ENCODE peak calls at places on chromosomes 3 and 15, in four cellular contexts. P is GM23338; A is HepG2; Y is CD4-positive, alpha-beta T cell. B is an unnamed sample.

GRCh38 chr15:39145146-39145545 is 435.7 kb upstream of the THBS1 start:
- DNase-seq in P (no peak), A (no peak), Y (no peak), B (no peak)

GRCh38 chr3:38114052-38114874 is 22.7 kb downstream of the ACAA1 start:
- DNase-seq in P (no peak), A (no peak), Y (no peak), B (no peak)

GRCh38 chr15:50077655-50078054 is 41.4 kb downstream of the ATP8B4 start:
- DNase-seq in P (no peak), A (no peak), Y (no peak), B (no peak)

GRCh38 chr3:197300361-197300760 is 1.9 kb upstream of the DLG1 start:
- DNase-seq in P (no peak), A (no peak), Y (no peak), B (no peak)

GRCh38 chr3:168289480-168289879 is 193.8 kb upstream of the GOLIM4 start:
- DNase-seq in P (no peak), A (no peak), Y (no peak), B (no peak)

GRCh38 chr3:97942801-97943546 is 29.3 kb downstream of the RIOX2 start:
- DNase-seq in P (no peak), A (no peak), Y (no peak), B (no peak)

GRCh38 chr3:42276419-42277132 is 10.6 kb upstream of the CCK start:
- DNase-seq in P (no peak), A (no peak), Y (no peak), B (no peak)

GRCh38 chr15:82986442-82986780 is 401 bp downstream of the RAMAC start:
- DNase-seq in P (no peak), A (no peak), Y (no peak), B (peak; percentile 4)

GRCh38 chr3:147360936-147361670 is 45.2 kb downstream of the ZIC4 start:
- DNase-seq in P (peak; percentile 80), A (no peak), Y (no peak), B (no peak)

GRCh38 chr3:51332156-51332555 is 52.9 kb upstream of the MANF start:
- DNase-seq in P (no peak), A (no peak), Y (no peak), B (no peak)

GRCh38 chr15:95120595-95120994 is 889.2 kb downstream of the MCTP2 start:
- DNase-seq in P (no peak), A (no peak), Y (no peak), B (no peak)

GRCh38 chr3:71160800-71161546 is 422.6 kb downstream of the FOXP1 start:
- DNase-seq in P (no peak), A (no peak), Y (no peak), B (no peak)

GRCh38 chr15:27059610-27060202 is 88.7 kb downstream of the GABRG3 start:
- DNase-seq in P (peak; percentile 90), A (peak; percentile 46), Y (no peak), B (peak; percentile 61)

GRCh38 chr15:63238796-63239195 is 38.6 kb upstream of the APH1B start:
- DNase-seq in P (no peak), A (no peak), Y (no peak), B (no peak)

GRCh38 chr3:86845731-86846130 is 145.2 kb downstream of the VGLL3 start:
- DNase-seq in P (no peak), A (no peak), Y (no peak), B (no peak)

GRCh38 chr3:73827658-73828313 is 203.0 kb upstream of the PDZRN3 start:
- DNase-seq in P (no peak), A (no peak), Y (no peak), B (no peak)

GRCh38 chr3:112074616-112075497 is 11.3 kb upstream of the C3orf52 start:
- DNase-seq in P (no peak), A (peak; percentile 82), Y (peak; percentile 27), B (peak; percentile 59)

GRCh38 chr3:57949779-57950618 is 58.2 kb upstream of the FLNB start:
- DNase-seq in P (no peak), A (peak; percentile 38), Y (no peak), B (peak; percentile 58)
- TF ChIP-seq CTCF in P (peak; percentile 6), A (no peak), Y (no peak), B (peak; percentile 24)

DNA sequence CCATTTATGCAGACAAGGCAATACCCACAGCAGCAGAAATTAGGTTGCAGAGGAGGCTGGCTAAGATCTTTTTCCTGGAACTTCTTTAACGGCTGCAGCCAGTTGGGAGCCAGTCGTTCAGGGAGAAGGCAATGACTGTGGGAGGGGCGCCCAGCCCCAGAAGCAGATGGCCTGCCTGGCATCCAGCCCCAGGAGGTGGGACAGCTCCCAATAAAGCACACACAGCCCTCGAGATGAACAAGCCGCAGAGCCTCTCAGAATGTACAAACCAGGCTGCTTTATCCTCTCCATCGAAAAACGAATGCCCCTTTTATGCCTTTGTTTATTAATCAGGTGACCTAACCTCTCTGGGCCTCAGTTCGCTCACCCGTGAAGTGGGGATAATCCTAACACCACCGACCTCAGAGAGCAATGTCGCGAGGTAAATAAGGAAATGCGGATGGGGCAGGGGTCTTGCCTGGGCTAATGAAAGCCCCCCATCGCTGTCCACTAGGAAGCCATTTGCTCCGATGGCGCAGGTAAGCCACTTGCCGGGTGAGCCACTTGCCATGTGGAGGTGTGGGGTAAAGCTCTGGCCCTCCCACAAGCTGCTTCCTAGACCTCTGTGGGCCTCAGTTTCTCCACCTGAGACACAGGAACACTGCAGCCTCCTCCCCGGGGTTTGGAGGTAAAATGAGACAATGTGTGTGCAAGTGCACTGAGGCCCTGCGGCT is 35.8 kb downstream of the MGLL start:
- DNase-seq in P (no peak), A (no peak), Y (no peak), B (peak; percentile 9)
- H3K27ac ChIP-seq in P (no peak overlapping the region), A (no peak overlapping the region), Y (no peak overlapping the region), B (no peak overlapping the region)

DNA sequence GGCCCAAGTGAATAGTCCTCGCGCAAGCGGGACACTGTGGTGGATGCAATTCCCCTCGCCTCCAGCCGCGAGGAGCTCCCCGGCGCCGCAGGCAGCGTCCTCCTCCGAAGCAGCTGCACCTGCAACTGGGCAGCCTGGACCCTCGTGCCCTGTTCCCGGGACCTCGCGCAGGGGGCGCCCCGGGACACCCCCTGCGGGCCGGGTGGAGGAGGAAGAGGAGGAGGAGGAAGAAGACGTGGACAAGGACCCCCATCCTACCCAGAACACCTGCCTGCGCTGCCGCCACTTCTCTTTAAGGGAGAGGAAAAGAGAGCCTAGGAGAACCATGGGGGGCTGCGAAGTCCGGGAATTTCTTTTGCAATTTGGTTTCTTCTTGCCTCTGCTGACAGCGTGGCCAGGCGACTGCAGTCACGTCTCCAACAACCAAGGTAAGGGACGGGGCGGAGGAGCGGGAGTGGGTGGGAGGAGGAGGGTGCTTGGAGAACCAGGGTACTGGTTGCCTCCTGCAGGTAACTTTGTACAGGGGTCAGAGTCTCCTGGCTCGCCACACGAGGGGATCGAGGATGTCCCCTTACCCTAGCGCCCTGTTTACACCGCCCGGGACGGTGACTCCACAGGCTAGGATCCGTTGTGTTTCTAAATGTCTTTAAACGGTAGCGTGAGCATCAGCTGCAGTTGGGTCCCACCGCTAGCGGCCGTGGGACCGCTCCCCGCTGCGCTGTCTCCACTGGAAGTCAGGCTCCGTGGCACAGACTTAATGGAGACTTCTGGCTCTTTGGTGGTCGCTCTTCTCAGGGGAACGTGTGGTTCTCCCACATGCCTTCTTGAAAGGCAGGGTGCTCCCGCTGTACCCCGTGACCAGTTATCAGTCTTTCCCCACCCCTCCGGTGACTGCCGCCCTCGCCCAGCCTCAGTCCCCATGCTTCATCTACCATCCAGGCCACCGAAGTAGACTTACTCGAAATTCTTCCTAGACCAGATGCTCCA is at the start of gene EPHA6:
- DNase-seq in P (peak; percentile 44), A (no peak), Y (no peak), B (peak; percentile 35)
- TF ChIP-seq CTCF in P (no peak), A (no peak), Y (no peak), B (no peak)

GRCh38 chr15:31300981-31301686 is 25.5 kb upstream of the KLF13 start:
- DNase-seq in P (no peak), A (no peak), Y (no peak), B (no peak)
- H3K27ac ChIP-seq in P (no peak overlapping the region), A (no peak overlapping the region), Y (no peak overlapping the region), B (no peak overlapping the region)

DNA sequence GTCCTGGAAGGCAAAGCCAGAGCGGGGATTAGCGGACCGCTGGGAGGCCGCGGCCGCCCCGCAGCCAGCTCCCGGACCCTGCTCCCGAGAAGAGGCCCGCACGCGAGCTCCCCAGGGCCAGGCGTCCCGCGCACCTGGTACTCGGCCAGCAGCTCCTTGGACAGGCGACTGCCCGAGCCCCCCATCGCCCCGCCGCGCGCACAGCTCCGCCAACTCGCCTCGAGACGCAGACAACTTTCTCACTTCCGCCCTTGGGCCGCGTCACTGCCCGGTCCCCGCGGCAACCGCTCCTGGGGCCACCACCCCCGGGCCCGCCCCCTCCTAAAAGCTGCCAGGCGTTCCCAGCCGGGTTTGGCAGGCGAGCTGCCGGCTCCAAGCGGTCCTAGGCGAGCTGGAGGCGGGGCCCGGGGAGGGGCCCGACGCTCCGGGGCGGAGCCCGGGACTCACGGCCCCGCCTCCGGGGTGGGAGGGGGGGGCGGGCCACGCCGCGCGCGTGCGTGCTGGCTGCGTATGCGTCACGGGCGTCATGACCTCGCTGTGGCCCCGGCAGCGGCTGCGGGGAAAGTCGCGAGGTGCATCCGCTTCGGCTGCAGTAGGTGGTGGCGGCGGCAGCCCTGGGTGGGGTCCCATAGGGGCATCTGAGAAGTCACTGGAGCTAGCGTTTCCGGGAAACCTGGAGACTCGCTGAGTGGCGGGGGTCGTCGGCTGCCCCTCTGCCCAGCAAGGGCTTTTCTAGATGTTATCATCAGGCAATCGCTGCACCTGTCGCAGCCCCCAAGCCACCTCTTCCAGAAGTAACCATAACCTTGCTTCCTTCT is at the start of the genes CIB1 and GDPGP1:
- DNase-seq in P (peak; percentile 96), A (peak; percentile 88), Y (peak; percentile 96), B (peak; percentile 98)
- TF ChIP-seq CTCF in P (no peak), A (no peak), Y (no peak), B (no peak)

GRCh38 chr3:190130037-190130436 is 9.3 kb upstream of the P3H2 start:
- DNase-seq in P (no peak), A (no peak), Y (no peak), B (no peak)

GRCh38 chr3:190125669-190126068 is 5.0 kb upstream of the P3H2 start:
- DNase-seq in P (no peak), A (no peak), Y (no peak), B (no peak)

GRCh38 chr3:190127207-190127606 is 6.5 kb upstream of the P3H2 start:
- DNase-seq in P (no peak), A (no peak), Y (no peak), B (no peak)

GRCh38 chr3:190130700-190131099 is 10.0 kb upstream of the P3H2 start:
- DNase-seq in P (no peak), A (no peak), Y (no peak), B (no peak)

GRCh38 chr3:190127797-190128196 is 7.1 kb upstream of the P3H2 start:
- DNase-seq in P (no peak), A (no peak), Y (no peak), B (no peak)
- H3K27ac ChIP-seq in P (no peak overlapping the region), A (no peak overlapping the region), Y (no peak overlapping the region), B (no peak overlapping the region)

B was measured in thyroid gland.